ENCODE peak calls at places on chromosomes 4 and X, in ten cellular contexts. One of them, this sample, is unnamed.

GRCh38 chr4:42843694-42844093 is 48.8 kb upstream of the GRXCR1 start:
- DNase-seq in iris pigment epithelial cell: no peak
- DNase-seq in iPS-NIHi11: no peak
- DNase-seq in kidney: no peak
- DNase-seq in substantia nigra: no peak
- DNase-seq in neural crest cell: no peak
- DNase-seq in T-helper 2 cell: no peak
- DNase-seq in activated CD8-positive, alpha-beta memory T cell treated with anti-CD3 and anti-CD28 coated beads, Interleukin-2, amount 50 U/mL, for 4 hours: no peak
- DNase-seq in nephron progenitor cell: no peak
- DNase-seq in cardiac muscle cell: no peak
- DNase-seq in this sample: no peak

GRCh38 chrX:153469811-153470410 is 465 bp downstream of the HAUS7 start:
- DNase-seq in activated CD8-positive, alpha-beta memory T cell treated with anti-CD3 and anti-CD28 coated beads, Interleukin-2, amount 50 U/mL, for 4 hours: no peak
- DNase-seq in cardiac muscle cell: peak
- DNase-seq in neural crest cell: peak
- DNase-seq in iPS-NIHi11: peak
- DNase-seq in iris pigment epithelial cell: peak
- DNase-seq in kidney: no peak
- DNase-seq in substantia nigra: no peak
- DNase-seq in T-helper 2 cell: no peak
- DNase-seq in nephron progenitor cell: peak
- DNase-seq in this sample: no peak

GRCh38 chrX:119417842-119418241 is 18.7 kb downstream of the SLC25A43 start:
- DNase-seq in T-helper 2 cell: no peak
- DNase-seq in activated CD8-positive, alpha-beta memory T cell treated with anti-CD3 and anti-CD28 coated beads, Interleukin-2, amount 50 U/mL, for 4 hours: no peak
- DNase-seq in kidney: no peak
- DNase-seq in iris pigment epithelial cell: peak
- DNase-seq in cardiac muscle cell: no peak
- DNase-seq in nephron progenitor cell: no peak
- DNase-seq in substantia nigra: no peak
- DNase-seq in neural crest cell: no peak
- DNase-seq in iPS-NIHi11: no peak
- DNase-seq in this sample: no peak

GRCh38 chr4:86178216-86178615 is 181.6 kb downstream of the MAPK10 start:
- DNase-seq in T-helper 2 cell: no peak
- DNase-seq in substantia nigra: no peak
- DNase-seq in iPS-NIHi11: no peak
- DNase-seq in neural crest cell: no peak
- DNase-seq in activated CD8-positive, alpha-beta memory T cell treated with anti-CD3 and anti-CD28 coated beads, Interleukin-2, amount 50 U/mL, for 4 hours: no peak
- DNase-seq in iris pigment epithelial cell: peak
- DNase-seq in nephron progenitor cell: no peak
- DNase-seq in cardiac muscle cell: no peak
- DNase-seq in kidney: no peak
- DNase-seq in this sample: no peak

GRCh38 chrX:139559383-139560042 is 29.0 kb downstream of the F9 start:
- DNase-seq in iPS-NIHi11: peak
- DNase-seq in cardiac muscle cell: peak
- DNase-seq in nephron progenitor cell: peak
- DNase-seq in iris pigment epithelial cell: peak
- DNase-seq in T-helper 2 cell: no peak
- DNase-seq in neural crest cell: peak
- DNase-seq in kidney: no peak
- DNase-seq in activated CD8-positive, alpha-beta memory T cell treated with anti-CD3 and anti-CD28 coated beads, Interleukin-2, amount 50 U/mL, for 4 hours: no peak
- DNase-seq in substantia nigra: no peak
- DNase-seq in this sample: no peak

GRCh38 chr4:16029329-16029728 is 54.5 kb downstream of the PROM1 start:
- DNase-seq in iris pigment epithelial cell: peak
- DNase-seq in substantia nigra: no peak
- DNase-seq in T-helper 2 cell: no peak
- DNase-seq in cardiac muscle cell: peak
- DNase-seq in activated CD8-positive, alpha-beta memory T cell treated with anti-CD3 and anti-CD28 coated beads, Interleukin-2, amount 50 U/mL, for 4 hours: no peak
- DNase-seq in neural crest cell: no peak
- DNase-seq in iPS-NIHi11: no peak
- DNase-seq in kidney: no peak
- DNase-seq in nephron progenitor cell: peak
- DNase-seq in this sample: no peak

GRCh38 chrX:16687514-16687913 is 25.0 kb downstream of the CTPS2 start:
- DNase-seq in kidney: no peak
- DNase-seq in nephron progenitor cell: no peak
- DNase-seq in cardiac muscle cell: no peak
- DNase-seq in substantia nigra: no peak
- DNase-seq in iPS-NIHi11: no peak
- DNase-seq in activated CD8-positive, alpha-beta memory T cell treated with anti-CD3 and anti-CD28 coated beads, Interleukin-2, amount 50 U/mL, for 4 hours: no peak
- DNase-seq in neural crest cell: no peak
- DNase-seq in T-helper 2 cell: no peak
- DNase-seq in iris pigment epithelial cell: no peak
- DNase-seq in this sample: no peak

GRCh38 chr4:18366762-18367358 is 345.3 kb upstream of the LCORL start:
- DNase-seq in kidney: no peak
- DNase-seq in nephron progenitor cell: no peak
- DNase-seq in iPS-NIHi11: no peak
- DNase-seq in activated CD8-positive, alpha-beta memory T cell treated with anti-CD3 and anti-CD28 coated beads, Interleukin-2, amount 50 U/mL, for 4 hours: no peak
- DNase-seq in neural crest cell: no peak
- DNase-seq in substantia nigra: no peak
- DNase-seq in cardiac muscle cell: peak
- DNase-seq in T-helper 2 cell: no peak
- DNase-seq in iris pigment epithelial cell: peak
- DNase-seq in this sample: no peak

GRCh38 chrX:120749141-120749846 is 119.4 kb upstream of the C1GALT1C1 start:
- DNase-seq in cardiac muscle cell: no peak
- DNase-seq in activated CD8-positive, alpha-beta memory T cell treated with anti-CD3 and anti-CD28 coated beads, Interleukin-2, amount 50 U/mL, for 4 hours: no peak
- DNase-seq in kidney: no peak
- DNase-seq in substantia nigra: no peak
- DNase-seq in neural crest cell: no peak
- DNase-seq in iPS-NIHi11: no peak
- DNase-seq in nephron progenitor cell: peak
- DNase-seq in iris pigment epithelial cell: no peak
- DNase-seq in T-helper 2 cell: no peak
- DNase-seq in this sample: no peak

GRCh38 chr4:105619193-105619931 is 66.9 kb downstream of the ARHGEF38 start:
- DNase-seq in iPS-NIHi11: peak
- DNase-seq in neural crest cell: no peak
- DNase-seq in T-helper 2 cell: no peak
- DNase-seq in cardiac muscle cell: peak
- DNase-seq in nephron progenitor cell: no peak
- DNase-seq in iris pigment epithelial cell: no peak
- DNase-seq in activated CD8-positive, alpha-beta memory T cell treated with anti-CD3 and anti-CD28 coated beads, Interleukin-2, amount 50 U/mL, for 4 hours: no peak
- DNase-seq in substantia nigra: peak
- DNase-seq in kidney: peak
- DNase-seq in this sample: peak

GRCh38 chr4:80918004-80918403 is 112.5 kb upstream of the BMP3 start:
- DNase-seq in nephron progenitor cell: no peak
- DNase-seq in cardiac muscle cell: no peak
- DNase-seq in T-helper 2 cell: no peak
- DNase-seq in iPS-NIHi11: no peak
- DNase-seq in substantia nigra: no peak
- DNase-seq in iris pigment epithelial cell: peak
- DNase-seq in activated CD8-positive, alpha-beta memory T cell treated with anti-CD3 and anti-CD28 coated beads, Interleukin-2, amount 50 U/mL, for 4 hours: no peak
- DNase-seq in neural crest cell: no peak
- DNase-seq in kidney: no peak
- DNase-seq in this sample: no peak

GRCh38 chr4:51930557-51930956 is 87.6 kb downstream of the DCUN1D4 start:
- DNase-seq in kidney: no peak
- DNase-seq in activated CD8-positive, alpha-beta memory T cell treated with anti-CD3 and anti-CD28 coated beads, Interleukin-2, amount 50 U/mL, for 4 hours: no peak
- DNase-seq in iPS-NIHi11: no peak
- DNase-seq in neural crest cell: no peak
- DNase-seq in nephron progenitor cell: no peak
- DNase-seq in T-helper 2 cell: no peak
- DNase-seq in cardiac muscle cell: no peak
- DNase-seq in substantia nigra: no peak
- DNase-seq in iris pigment epithelial cell: peak
- DNase-seq in this sample: no peak